ENCODE peak calls at places on chromosomes 11 and 22, in five cellular contexts. One of them, this sample, is unnamed.

GRCh38 chr11:129910360-129910759 is 15.0 kb upstream of the NFRKB start:
- DNase-seq in stimulated activated naive CD8-positive, alpha-beta T cell treated with anti-CD3 and anti-CD28 coated beads, Interleukin-15, Interleukin-2, amounts not matched to agents 100 U/mL and 50 U/mL, for 24 hours: no peak
- DNase-seq in H54: no peak
- DNase-seq in uterus: no peak
- DNase-seq in NCI-H1092: no peak
- DNase-seq in this sample: no peak

GRCh38 chr11:84634309-84634708 is 992.8 kb downstream of the DLG2 start:
- DNase-seq in stimulated activated naive CD8-positive, alpha-beta T cell treated with anti-CD3 and anti-CD28 coated beads, Interleukin-15, Interleukin-2, amounts not matched to agents 100 U/mL and 50 U/mL, for 24 hours: no peak
- DNase-seq in H54: no peak
- DNase-seq in uterus: no peak
- DNase-seq in NCI-H1092: no peak
- DNase-seq in this sample: no peak

GRCh38 chr11:116312560-116313340 is 460.0 kb downstream of the BUD13 start:
- DNase-seq in stimulated activated naive CD8-positive, alpha-beta T cell treated with anti-CD3 and anti-CD28 coated beads, Interleukin-15, Interleukin-2, amounts not matched to agents 100 U/mL and 50 U/mL, for 24 hours: no peak
- DNase-seq in H54: no peak
- DNase-seq in uterus: peak; percentile 58
- DNase-seq in NCI-H1092: peak; percentile 97
- DNase-seq in this sample: peak; percentile 65

GRCh38 chr11:79492008-79492407 is 51.2 kb upstream of the TENM4 start:
- DNase-seq in stimulated activated naive CD8-positive, alpha-beta T cell treated with anti-CD3 and anti-CD28 coated beads, Interleukin-15, Interleukin-2, amounts not matched to agents 100 U/mL and 50 U/mL, for 24 hours: no peak
- DNase-seq in H54: no peak
- DNase-seq in uterus: no peak
- DNase-seq in NCI-H1092: no peak
- DNase-seq in this sample: no peak

GRCh38 chr22:24460418-24461089 is 33.2 kb downstream of the ADORA2A start:
- DNase-seq in stimulated activated naive CD8-positive, alpha-beta T cell treated with anti-CD3 and anti-CD28 coated beads, Interleukin-15, Interleukin-2, amounts not matched to agents 100 U/mL and 50 U/mL, for 24 hours: no peak
- DNase-seq in H54: no peak
- DNase-seq in uterus: no peak
- DNase-seq in NCI-H1092: no peak
- DNase-seq in this sample: no peak

GRCh38 chr22:39240841-39241631 is 3.7 kb downstream of the PDGFB start:
- DNase-seq in stimulated activated naive CD8-positive, alpha-beta T cell treated with anti-CD3 and anti-CD28 coated beads, Interleukin-15, Interleukin-2, amounts not matched to agents 100 U/mL and 50 U/mL, for 24 hours: peak; percentile 45
- DNase-seq in H54: no peak
- DNase-seq in uterus: no peak
- DNase-seq in NCI-H1092: no peak
- DNase-seq in this sample: peak; percentile 36

GRCh38 chr11:131246589-131247164 is 123.7 kb upstream of the NTM start:
- DNase-seq in stimulated activated naive CD8-positive, alpha-beta T cell treated with anti-CD3 and anti-CD28 coated beads, Interleukin-15, Interleukin-2, amounts not matched to agents 100 U/mL and 50 U/mL, for 24 hours: peak; percentile 4
- DNase-seq in H54: no peak
- DNase-seq in uterus: no peak
- DNase-seq in NCI-H1092: no peak
- DNase-seq in this sample: no peak

GRCh38 chr11:14270690-14271542 is 88.1 kb downstream of the RRAS2 start:
- DNase-seq in stimulated activated naive CD8-positive, alpha-beta T cell treated with anti-CD3 and anti-CD28 coated beads, Interleukin-15, Interleukin-2, amounts not matched to agents 100 U/mL and 50 U/mL, for 24 hours: peak; percentile 21
- DNase-seq in H54: no peak
- DNase-seq in uterus: no peak
- DNase-seq in NCI-H1092: no peak
- DNase-seq in this sample: no peak

GRCh38 chr11:130413383-130414106 is 14.9 kb downstream of the ADAMTS8 start:
- DNase-seq in stimulated activated naive CD8-positive, alpha-beta T cell treated with anti-CD3 and anti-CD28 coated beads, Interleukin-15, Interleukin-2, amounts not matched to agents 100 U/mL and 50 U/mL, for 24 hours: no peak
- DNase-seq in H54: peak; percentile 88
- DNase-seq in uterus: no peak
- DNase-seq in NCI-H1092: no peak
- DNase-seq in this sample: no peak

GRCh38 chr11:118241191-118242098 is 10.7 kb downstream of the MPZL3 start:
- DNase-seq in stimulated activated naive CD8-positive, alpha-beta T cell treated with anti-CD3 and anti-CD28 coated beads, Interleukin-15, Interleukin-2, amounts not matched to agents 100 U/mL and 50 U/mL, for 24 hours: peak; percentile 58
- DNase-seq in H54: peak; percentile 15
- DNase-seq in uterus: no peak
- DNase-seq in NCI-H1092: no peak
- DNase-seq in this sample: no peak

GRCh38 chr11:48028909-48029685 is 48.7 kb downstream of the PTPRJ start:
- DNase-seq in stimulated activated naive CD8-positive, alpha-beta T cell treated with anti-CD3 and anti-CD28 coated beads, Interleukin-15, Interleukin-2, amounts not matched to agents 100 U/mL and 50 U/mL, for 24 hours: no peak
- DNase-seq in H54: no peak
- DNase-seq in uterus: no peak
- DNase-seq in NCI-H1092: no peak
- DNase-seq in this sample: no peak

GRCh38 chr11:32173435-32173834 is 82.6 kb downstream of the RCN1 start:
- DNase-seq in stimulated activated naive CD8-positive, alpha-beta T cell treated with anti-CD3 and anti-CD28 coated beads, Interleukin-15, Interleukin-2, amounts not matched to agents 100 U/mL and 50 U/mL, for 24 hours: peak; percentile 44
- DNase-seq in H54: peak; percentile 54
- DNase-seq in uterus: peak; percentile 32
- DNase-seq in NCI-H1092: peak; percentile 45
- DNase-seq in this sample: peak; percentile 23

GRCh38 chr22:22821340-22821739 is 66.3 kb upstream of the IGLL5 start:
- DNase-seq in stimulated activated naive CD8-positive, alpha-beta T cell treated with anti-CD3 and anti-CD28 coated beads, Interleukin-15, Interleukin-2, amounts not matched to agents 100 U/mL and 50 U/mL, for 24 hours: no peak
- DNase-seq in H54: no peak
- DNase-seq in uterus: no peak
- DNase-seq in NCI-H1092: no peak
- DNase-seq in this sample: no peak

GRCh38 chr22:46123694-46124382 is 26.5 kb upstream of the PPARA start:
- DNase-seq in stimulated activated naive CD8-positive, alpha-beta T cell treated with anti-CD3 and anti-CD28 coated beads, Interleukin-15, Interleukin-2, amounts not matched to agents 100 U/mL and 50 U/mL, for 24 hours: no peak
- DNase-seq in H54: no peak
- DNase-seq in uterus: no peak
- DNase-seq in NCI-H1092: no peak
- DNase-seq in this sample: no peak

GRCh38 chr11:7844986-7845385 is 48.2 kb upstream of the OR5P2 start:
- DNase-seq in stimulated activated naive CD8-positive, alpha-beta T cell treated with anti-CD3 and anti-CD28 coated beads, Interleukin-15, Interleukin-2, amounts not matched to agents 100 U/mL and 50 U/mL, for 24 hours: no peak
- DNase-seq in H54: no peak
- DNase-seq in uterus: no peak
- DNase-seq in NCI-H1092: no peak
- DNase-seq in this sample: no peak

GRCh38 chr11:96082002-96082899 is 158.3 kb upstream of the MTMR2 start:
- DNase-seq in stimulated activated naive CD8-positive, alpha-beta T cell treated with anti-CD3 and anti-CD28 coated beads, Interleukin-15, Interleukin-2, amounts not matched to agents 100 U/mL and 50 U/mL, for 24 hours: no peak
- DNase-seq in H54: no peak
- DNase-seq in uterus: no peak
- DNase-seq in NCI-H1092: no peak
- DNase-seq in this sample: no peak

GRCh38 chr22:21098099-21098671 is 52.4 kb downstream of the LRRC74B start:
- DNase-seq in stimulated activated naive CD8-positive, alpha-beta T cell treated with anti-CD3 and anti-CD28 coated beads, Interleukin-15, Interleukin-2, amounts not matched to agents 100 U/mL and 50 U/mL, for 24 hours: peak; percentile 18
- DNase-seq in H54: no peak
- DNase-seq in uterus: no peak
- DNase-seq in NCI-H1092: no peak
- DNase-seq in this sample: no peak

GRCh38 chr11:12494699-12495098 is 117.3 kb downstream of the PARVA start:
- DNase-seq in stimulated activated naive CD8-positive, alpha-beta T cell treated with anti-CD3 and anti-CD28 coated beads, Interleukin-15, Interleukin-2, amounts not matched to agents 100 U/mL and 50 U/mL, for 24 hours: no peak
- DNase-seq in H54: no peak
- DNase-seq in uterus: no peak
- DNase-seq in NCI-H1092: no peak
- DNase-seq in this sample: no peak

GRCh38 chr11:10637629-10638028 is 55.9 kb downstream of the IRAG1 start:
- DNase-seq in stimulated activated naive CD8-positive, alpha-beta T cell treated with anti-CD3 and anti-CD28 coated beads, Interleukin-15, Interleukin-2, amounts not matched to agents 100 U/mL and 50 U/mL, for 24 hours: no peak
- DNase-seq in H54: no peak
- DNase-seq in uterus: no peak
- DNase-seq in NCI-H1092: no peak
- DNase-seq in this sample: no peak

GRCh38 chr11:43359432-43359818 is 705 bp downstream of the TTC17 start:
- DNase-seq in stimulated activated naive CD8-positive, alpha-beta T cell treated with anti-CD3 and anti-CD28 coated beads, Interleukin-15, Interleukin-2, amounts not matched to agents 100 U/mL and 50 U/mL, for 24 hours: no peak
- DNase-seq in H54: no peak
- DNase-seq in uterus: no peak
- DNase-seq in NCI-H1092: no peak
- DNase-seq in this sample: peak; percentile 5

GRCh38 chr11:61671527-61671926 is 8.7 kb upstream of the DAGLA start:
- DNase-seq in stimulated activated naive CD8-positive, alpha-beta T cell treated with anti-CD3 and anti-CD28 coated beads, Interleukin-15, Interleukin-2, amounts not matched to agents 100 U/mL and 50 U/mL, for 24 hours: no peak
- DNase-seq in H54: no peak
- DNase-seq in uterus: no peak
- DNase-seq in NCI-H1092: no peak
- DNase-seq in this sample: no peak

GRCh38 chr11:69744435-69744834 is 30.7 kb downstream of the FGF4 start:
- DNase-seq in stimulated activated naive CD8-positive, alpha-beta T cell treated with anti-CD3 and anti-CD28 coated beads, Interleukin-15, Interleukin-2, amounts not matched to agents 100 U/mL and 50 U/mL, for 24 hours: no peak
- DNase-seq in H54: peak; percentile 35
- DNase-seq in uterus: no peak
- DNase-seq in NCI-H1092: no peak
- DNase-seq in this sample: no peak

GRCh38 chr11:34250732-34251639 is 106.8 kb downstream of the ABTB2 start:
- DNase-seq in stimulated activated naive CD8-positive, alpha-beta T cell treated with anti-CD3 and anti-CD28 coated beads, Interleukin-15, Interleukin-2, amounts not matched to agents 100 U/mL and 50 U/mL, for 24 hours: peak; percentile 77
- DNase-seq in H54: peak; percentile 74
- DNase-seq in uterus: no peak
- DNase-seq in NCI-H1092: no peak
- DNase-seq in this sample: no peak

GRCh38 chr11:122696662-122697061 is 41.1 kb downstream of the UBASH3B start:
- DNase-seq in stimulated activated naive CD8-positive, alpha-beta T cell treated with anti-CD3 and anti-CD28 coated beads, Interleukin-15, Interleukin-2, amounts not matched to agents 100 U/mL and 50 U/mL, for 24 hours: peak; percentile 74
- DNase-seq in H54: no peak
- DNase-seq in uterus: no peak
- DNase-seq in NCI-H1092: no peak
- DNase-seq in this sample: no peak

GRCh38 chr11:291281-292210 is 2.6 kb downstream of the PGGHG start:
- DNase-seq in stimulated activated naive CD8-positive, alpha-beta T cell treated with anti-CD3 and anti-CD28 coated beads, Interleukin-15, Interleukin-2, amounts not matched to agents 100 U/mL and 50 U/mL, for 24 hours: no peak
- DNase-seq in H54: no peak
- DNase-seq in uterus: no peak
- DNase-seq in NCI-H1092: no peak
- DNase-seq in this sample: no peak

GRCh38 chr11:22459053-22459452 is 120.9 kb downstream of the SLC17A6 start:
- DNase-seq in stimulated activated naive CD8-positive, alpha-beta T cell treated with anti-CD3 and anti-CD28 coated beads, Interleukin-15, Interleukin-2, amounts not matched to agents 100 U/mL and 50 U/mL, for 24 hours: no peak
- DNase-seq in H54: no peak
- DNase-seq in uterus: no peak
- DNase-seq in NCI-H1092: no peak
- DNase-seq in this sample: no peak

GRCh38 chr22:19728836-19729235 is 5.5 kb downstream of the GP1BB start:
- DNase-seq in stimulated activated naive CD8-positive, alpha-beta T cell treated with anti-CD3 and anti-CD28 coated beads, Interleukin-15, Interleukin-2, amounts not matched to agents 100 U/mL and 50 U/mL, for 24 hours: no peak
- DNase-seq in H54: no peak
- DNase-seq in uterus: no peak
- DNase-seq in NCI-H1092: no peak
- DNase-seq in this sample: no peak

GRCh38 chr11:134389464-134390180 is 22.4 kb downstream of the B3GAT1 start:
- DNase-seq in stimulated activated naive CD8-positive, alpha-beta T cell treated with anti-CD3 and anti-CD28 coated beads, Interleukin-15, Interleukin-2, amounts not matched to agents 100 U/mL and 50 U/mL, for 24 hours: no peak
- DNase-seq in H54: no peak
- DNase-seq in uterus: no peak
- DNase-seq in NCI-H1092: no peak
- DNase-seq in this sample: no peak

GRCh38 chr11:66891849-66892660 is 35.2 kb downstream of the LRFN4 start:
- DNase-seq in stimulated activated naive CD8-positive, alpha-beta T cell treated with anti-CD3 and anti-CD28 coated beads, Interleukin-15, Interleukin-2, amounts not matched to agents 100 U/mL and 50 U/mL, for 24 hours: peak; percentile 58
- DNase-seq in H54: peak; percentile 82
- DNase-seq in uterus: no peak
- DNase-seq in NCI-H1092: no peak
- DNase-seq in this sample: no peak

This sample was measured in tibial nerve.